ENCODE peak calls at places on chromosomes 7 and 10, in nine cellular contexts. One of them, this sample, is unnamed.

GRCh38 chr7:132779164-132779563 is 202.9 kb upstream of the PLXNA4 start:
- DNase-seq in sigmoid colon: no peak
- DNase-seq in Peyer's patch: no peak
- DNase-seq in IMR-90: no peak
- DNase-seq in pancreas: no peak
- DNase-seq in A549: no peak
- DNase-seq in hepatocyte: no peak
- DNase-seq in CD8-positive, alpha-beta T cell: no peak
- DNase-seq in upper lobe of right lung: no peak
- DNase-seq in this sample: no peak

GRCh38 chr10:14010083-14010551 is 320.6 kb downstream of the FRMD4A start:
- DNase-seq in upper lobe of right lung: no peak
- DNase-seq in IMR-90: peak; percentile 86
- DNase-seq in hepatocyte: no peak
- DNase-seq in pancreas: no peak
- DNase-seq in A549: no peak
- DNase-seq in sigmoid colon: no peak
- DNase-seq in CD8-positive, alpha-beta T cell: no peak
- DNase-seq in Peyer's patch: no peak
- DNase-seq in this sample: no peak

GRCh38 chr10:6416892-6417512 is 163.1 kb downstream of the PRKCQ start:
- DNase-seq in CD8-positive, alpha-beta T cell: no peak
- DNase-seq in upper lobe of right lung: no peak
- DNase-seq in pancreas: no peak
- DNase-seq in A549: peak; percentile 75
- DNase-seq in Peyer's patch: no peak
- DNase-seq in hepatocyte: peak; percentile 68
- DNase-seq in IMR-90: peak; percentile 57
- DNase-seq in sigmoid colon: no peak
- DNase-seq in this sample: no peak

GRCh38 chr10:113479346-113480080 is 73.3 kb upstream of the HABP2 start:
- DNase-seq in CD8-positive, alpha-beta T cell: no peak
- DNase-seq in sigmoid colon: no peak
- DNase-seq in Peyer's patch: no peak
- DNase-seq in hepatocyte: no peak
- DNase-seq in IMR-90: no peak
- DNase-seq in pancreas: no peak
- DNase-seq in A549: no peak
- DNase-seq in upper lobe of right lung: no peak
- DNase-seq in this sample: no peak

GRCh38 chr10:5873515-5873995 is 16.1 kb downstream of the ANKRD16 start:
- DNase-seq in sigmoid colon: peak; percentile 72
- DNase-seq in IMR-90: peak; percentile 70
- DNase-seq in pancreas: peak; percentile 27
- DNase-seq in upper lobe of right lung: no peak
- DNase-seq in A549: peak; percentile 71
- DNase-seq in CD8-positive, alpha-beta T cell: peak; percentile 54
- DNase-seq in hepatocyte: peak; percentile 77
- DNase-seq in Peyer's patch: peak; percentile 90
- DNase-seq in this sample: no peak

GRCh38 chr7:44489955-44490350 is 505 bp downstream of the NUDCD3 start:
- DNase-seq in hepatocyte: peak; percentile 36
- DNase-seq in A549: no peak
- DNase-seq in Peyer's patch: peak; percentile 66
- DNase-seq in IMR-90: peak; percentile 25
- DNase-seq in pancreas: no peak
- DNase-seq in upper lobe of right lung: peak; percentile 65
- DNase-seq in sigmoid colon: no peak
- DNase-seq in CD8-positive, alpha-beta T cell: peak; percentile 72
- DNase-seq in this sample: no peak

GRCh38 chr10:113522460-113522859 is 30.4 kb upstream of the HABP2 start:
- DNase-seq in A549: peak; percentile 11
- DNase-seq in sigmoid colon: no peak
- DNase-seq in hepatocyte: no peak
- DNase-seq in IMR-90: peak; percentile 3
- DNase-seq in upper lobe of right lung: no peak
- DNase-seq in Peyer's patch: peak; percentile 8
- DNase-seq in pancreas: no peak
- DNase-seq in CD8-positive, alpha-beta T cell: no peak
- DNase-seq in this sample: no peak

GRCh38 chr7:134949171-134949570 is 37.1 kb upstream of the AGBL3 start:
- DNase-seq in pancreas: no peak
- DNase-seq in IMR-90: no peak
- DNase-seq in upper lobe of right lung: no peak
- DNase-seq in CD8-positive, alpha-beta T cell: no peak
- DNase-seq in sigmoid colon: no peak
- DNase-seq in Peyer's patch: no peak
- DNase-seq in A549: no peak
- DNase-seq in hepatocyte: no peak
- DNase-seq in this sample: no peak

GRCh38 chr7:65279795-65280194 is 93.9 kb upstream of the ZNF92 start:
- DNase-seq in sigmoid colon: no peak
- DNase-seq in IMR-90: no peak
- DNase-seq in hepatocyte: no peak
- DNase-seq in Peyer's patch: no peak
- DNase-seq in CD8-positive, alpha-beta T cell: no peak
- DNase-seq in A549: no peak
- DNase-seq in upper lobe of right lung: no peak
- DNase-seq in pancreas: no peak
- DNase-seq in this sample: no peak

GRCh38 chr10:60914676-60915075 is 29.3 kb downstream of the RHOBTB1 start:
- DNase-seq in hepatocyte: no peak
- DNase-seq in sigmoid colon: peak; percentile 91
- DNase-seq in IMR-90: peak; percentile 93
- DNase-seq in CD8-positive, alpha-beta T cell: no peak
- DNase-seq in Peyer's patch: peak; percentile 68
- DNase-seq in upper lobe of right lung: no peak
- DNase-seq in pancreas: no peak
- DNase-seq in A549: no peak
- DNase-seq in this sample: no peak

GRCh38 chr10:114957673-114958072 is 19.7 kb downstream of the TRUB1 start:
- DNase-seq in Peyer's patch: no peak
- DNase-seq in IMR-90: peak; percentile 72
- DNase-seq in hepatocyte: no peak
- DNase-seq in A549: no peak
- DNase-seq in pancreas: no peak
- DNase-seq in CD8-positive, alpha-beta T cell: no peak
- DNase-seq in sigmoid colon: no peak
- DNase-seq in upper lobe of right lung: no peak
- DNase-seq in this sample: no peak

GRCh38 chr10:7445474-7446135 is 34.8 kb upstream of the SFMBT2 start:
- DNase-seq in hepatocyte: no peak
- DNase-seq in CD8-positive, alpha-beta T cell: no peak
- DNase-seq in IMR-90: no peak
- DNase-seq in upper lobe of right lung: no peak
- DNase-seq in pancreas: no peak
- DNase-seq in A549: no peak
- DNase-seq in sigmoid colon: no peak
- DNase-seq in Peyer's patch: no peak
- DNase-seq in this sample: no peak

GRCh38 chr7:47622946-47623640 is 41.2 kb upstream of the TNS3 start:
- DNase-seq in hepatocyte: peak; percentile 85
- DNase-seq in IMR-90: peak; percentile 97
- DNase-seq in pancreas: no peak
- DNase-seq in sigmoid colon: peak; percentile 85
- DNase-seq in upper lobe of right lung: no peak
- DNase-seq in A549: peak; percentile 75
- DNase-seq in CD8-positive, alpha-beta T cell: no peak
- DNase-seq in Peyer's patch: no peak
- DNase-seq in this sample: no peak

GRCh38 chr10:25059990-25060389 is 43.6 kb downstream of the THNSL1 start:
- DNase-seq in Peyer's patch: peak; percentile 76
- DNase-seq in A549: peak; percentile 84
- DNase-seq in sigmoid colon: no peak
- DNase-seq in pancreas: peak; percentile 18
- DNase-seq in hepatocyte: peak; percentile 87
- DNase-seq in upper lobe of right lung: peak; percentile 74
- DNase-seq in CD8-positive, alpha-beta T cell: no peak
- DNase-seq in IMR-90: peak; percentile 75
- DNase-seq in this sample: no peak

GRCh38 chr10:92755725-92756124 is 66.0 kb downstream of the HHEX start:
- DNase-seq in pancreas: no peak
- DNase-seq in Peyer's patch: no peak
- DNase-seq in CD8-positive, alpha-beta T cell: no peak
- DNase-seq in sigmoid colon: no peak
- DNase-seq in hepatocyte: no peak
- DNase-seq in IMR-90: no peak
- DNase-seq in upper lobe of right lung: no peak
- DNase-seq in A549: no peak
- DNase-seq in this sample: no peak

GRCh38 chr7:91247497-91247896 is 16.7 kb upstream of the FZD1 start:
- DNase-seq in Peyer's patch: no peak
- DNase-seq in IMR-90: no peak
- DNase-seq in sigmoid colon: no peak
- DNase-seq in pancreas: no peak
- DNase-seq in A549: peak; percentile 12
- DNase-seq in CD8-positive, alpha-beta T cell: no peak
- DNase-seq in upper lobe of right lung: no peak
- DNase-seq in hepatocyte: no peak
- DNase-seq in this sample: no peak

GRCh38 chr10:133384071-133384470 is 5.0 kb downstream of the PAOX start:
- DNase-seq in sigmoid colon: no peak
- DNase-seq in CD8-positive, alpha-beta T cell: no peak
- DNase-seq in upper lobe of right lung: peak; percentile 43
- DNase-seq in A549: no peak
- DNase-seq in hepatocyte: no peak
- DNase-seq in Peyer's patch: no peak
- DNase-seq in pancreas: no peak
- DNase-seq in IMR-90: no peak
- DNase-seq in this sample: no peak

GRCh38 chr10:47296941-47297340 is 3.1 kb upstream of the GDF10 start:
- DNase-seq in sigmoid colon: no peak
- DNase-seq in Peyer's patch: no peak
- DNase-seq in IMR-90: no peak
- DNase-seq in CD8-positive, alpha-beta T cell: no peak
- DNase-seq in upper lobe of right lung: no peak
- DNase-seq in pancreas: no peak
- DNase-seq in hepatocyte: no peak
- DNase-seq in A549: no peak
- DNase-seq in this sample: no peak

GRCh38 chr10:117619200-117619599 is 76.7 kb downstream of the EMX2 start:
- DNase-seq in IMR-90: no peak
- DNase-seq in hepatocyte: no peak
- DNase-seq in Peyer's patch: no peak
- DNase-seq in upper lobe of right lung: no peak
- DNase-seq in pancreas: no peak
- DNase-seq in A549: no peak
- DNase-seq in CD8-positive, alpha-beta T cell: no peak
- DNase-seq in sigmoid colon: no peak
- DNase-seq in this sample: no peak
- H3K4me3 ChIP-seq in IMR-90: no peak overlapping the region
- H3K4me3 ChIP-seq in hepatocyte: no peak overlapping the region
- H3K4me3 ChIP-seq in Peyer's patch: no peak overlapping the region
- H3K4me3 ChIP-seq in upper lobe of right lung: no peak overlapping the region
- H3K4me3 ChIP-seq in pancreas: no peak overlapping the region
- H3K4me3 ChIP-seq in A549: no peak overlapping the region
- H3K4me3 ChIP-seq in CD8-positive, alpha-beta T cell: no peak overlapping the region
- H3K4me3 ChIP-seq in sigmoid colon: no peak overlapping the region
- H3K4me3 ChIP-seq in this sample: no peak overlapping the region

GRCh38 chr7:138417103-138417695 is 42.9 kb upstream of the TRIM24 start:
- DNase-seq in A549: no peak
- DNase-seq in pancreas: no peak
- DNase-seq in Peyer's patch: no peak
- DNase-seq in upper lobe of right lung: no peak
- DNase-seq in CD8-positive, alpha-beta T cell: no peak
- DNase-seq in hepatocyte: no peak
- DNase-seq in IMR-90: no peak
- DNase-seq in sigmoid colon: no peak
- DNase-seq in this sample: no peak
- H3K27ac ChIP-seq in A549: no peak overlapping the region
- H3K27ac ChIP-seq in pancreas: no peak overlapping the region
- H3K27ac ChIP-seq in Peyer's patch: no peak overlapping the region
- H3K27ac ChIP-seq in upper lobe of right lung: no peak overlapping the region
- H3K27ac ChIP-seq in CD8-positive, alpha-beta T cell: no peak overlapping the region
- H3K27ac ChIP-seq in hepatocyte: peak overlapping the region; percentile 9
- H3K27ac ChIP-seq in IMR-90: no peak overlapping the region
- H3K27ac ChIP-seq in sigmoid colon: no peak overlapping the region
- H3K27ac ChIP-seq in this sample: no peak overlapping the region

GRCh38 chr7:116584721-116585120 is 59.9 kb downstream of the CAV1 start:
- DNase-seq in pancreas: no peak
- DNase-seq in sigmoid colon: no peak
- DNase-seq in CD8-positive, alpha-beta T cell: no peak
- DNase-seq in A549: no peak
- DNase-seq in IMR-90: no peak
- DNase-seq in hepatocyte: no peak
- DNase-seq in upper lobe of right lung: no peak
- DNase-seq in Peyer's patch: no peak
- DNase-seq in this sample: no peak

GRCh38 chr7:116583653-116584052 is 58.8 kb downstream of the CAV1 start:
- DNase-seq in sigmoid colon: no peak
- DNase-seq in Peyer's patch: no peak
- DNase-seq in upper lobe of right lung: no peak
- DNase-seq in CD8-positive, alpha-beta T cell: no peak
- DNase-seq in hepatocyte: no peak
- DNase-seq in IMR-90: no peak
- DNase-seq in A549: no peak
- DNase-seq in pancreas: no peak
- DNase-seq in this sample: no peak

GRCh38 chr7:116585392-116585791 is 60.6 kb downstream of the CAV1 start:
- DNase-seq in Peyer's patch: no peak
- DNase-seq in sigmoid colon: no peak
- DNase-seq in upper lobe of right lung: no peak
- DNase-seq in A549: no peak
- DNase-seq in hepatocyte: no peak
- DNase-seq in CD8-positive, alpha-beta T cell: no peak
- DNase-seq in pancreas: no peak
- DNase-seq in IMR-90: no peak
- DNase-seq in this sample: no peak

GRCh38 chr7:116582164-116582732 is 57.4 kb downstream of the CAV1 start:
- DNase-seq in hepatocyte: no peak
- DNase-seq in Peyer's patch: no peak
- DNase-seq in upper lobe of right lung: no peak
- DNase-seq in pancreas: no peak
- DNase-seq in sigmoid colon: no peak
- DNase-seq in A549: no peak
- DNase-seq in CD8-positive, alpha-beta T cell: no peak
- DNase-seq in IMR-90: peak; percentile 74
- DNase-seq in this sample: no peak

GRCh38 chr7:116582806-116583444 is 58.1 kb downstream of the CAV1 start:
- DNase-seq in hepatocyte: no peak
- DNase-seq in A549: peak; percentile 30
- DNase-seq in pancreas: no peak
- DNase-seq in CD8-positive, alpha-beta T cell: no peak
- DNase-seq in IMR-90: peak; percentile 80
- DNase-seq in upper lobe of right lung: no peak
- DNase-seq in Peyer's patch: no peak
- DNase-seq in sigmoid colon: no peak
- DNase-seq in this sample: no peak
- TF ChIP-seq CTCF in hepatocyte: no peak
- TF ChIP-seq CTCF in A549: no peak
- TF ChIP-seq CTCF in pancreas: no peak
- TF ChIP-seq CTCF in CD8-positive, alpha-beta T cell: no peak
- TF ChIP-seq CTCF in IMR-90: no peak
- TF ChIP-seq CTCF in upper lobe of right lung: no peak
- TF ChIP-seq CTCF in Peyer's patch: no peak
- TF ChIP-seq CTCF in sigmoid colon: no peak
- TF ChIP-seq CTCF in this sample: no peak

DNA sequence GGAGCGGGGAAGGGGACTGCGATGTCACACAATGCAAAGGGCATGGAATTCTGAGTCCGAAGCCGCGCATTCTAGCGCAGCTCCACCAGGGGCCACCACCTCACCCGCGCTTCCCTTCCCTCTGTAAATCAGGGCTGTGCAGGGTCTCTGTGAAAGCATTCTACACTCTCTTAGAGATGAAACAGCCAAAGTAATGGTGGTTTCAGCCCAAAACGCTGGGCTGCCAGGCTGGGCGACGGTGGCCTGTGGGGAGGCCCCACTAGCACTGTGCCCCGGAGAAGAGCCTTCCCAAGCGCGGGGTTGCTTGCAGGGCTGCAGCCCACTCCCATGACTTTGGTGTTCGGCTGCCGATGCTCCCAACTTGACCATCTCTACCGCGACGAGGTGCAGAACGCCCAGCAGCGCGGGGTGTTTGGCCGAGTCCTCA is 11.4 kb downstream of the ATG9B start:
- DNase-seq in Peyer's patch: no peak
- DNase-seq in upper lobe of right lung: no peak
- DNase-seq in IMR-90: no peak
- DNase-seq in pancreas: no peak
- DNase-seq in sigmoid colon: peak; percentile 63
- DNase-seq in A549: peak; percentile 54
- DNase-seq in hepatocyte: peak; percentile 72
- DNase-seq in CD8-positive, alpha-beta T cell: peak; percentile 30
- DNase-seq in this sample: no peak
- H3K4me3 ChIP-seq in Peyer's patch: no peak overlapping the region
- H3K4me3 ChIP-seq in upper lobe of right lung: no peak overlapping the region
- H3K4me3 ChIP-seq in IMR-90: no peak overlapping the region
- H3K4me3 ChIP-seq in pancreas: no peak overlapping the region
- H3K4me3 ChIP-seq in sigmoid colon: no peak overlapping the region
- H3K4me3 ChIP-seq in A549: no peak overlapping the region
- H3K4me3 ChIP-seq in hepatocyte: no peak overlapping the region
- H3K4me3 ChIP-seq in CD8-positive, alpha-beta T cell: peak overlapping the region; percentile 27
- H3K4me3 ChIP-seq in this sample: peak overlapping the region; percentile 47